ENCODE peak calls at places on chromosome X, in four cellular contexts. B is endothelial cell, D is GM23338, K is lung. T is an unnamed sample.

GRCh38 chrX:10239611-10240064 is 82.9 kb downstream of the CLCN4 start:
- DNase-seq in B (no peak), D (no peak), K (no peak), T (peak)

GRCh38 chrX:1500701-1501624 is 36.0 kb downstream of the P2RY8 start:
- DNase-seq in B (no peak), D (no peak), K (no peak), T (no peak)

GRCh38 chrX:132393090-132393884 is 95.6 kb downstream of the MBNL3 start:
- DNase-seq in B (no peak), D (no peak), K (no peak), T (no peak)

GRCh38 chrX:9859711-9860555 is 73.7 kb downstream of the SHROOM2 start:
- DNase-seq in B (no peak), D (no peak), K (no peak), T (peak)

GRCh38 chrX:79161655-79162054 is 17.2 kb downstream of the GPR174 start:
- DNase-seq in B (no peak), D (no peak), K (no peak), T (no peak)

GRCh38 chrX:50622751-50623150 is 152.1 kb upstream of the DGKK start:
- DNase-seq in B (no peak), D (no peak), K (no peak), T (no peak)

GRCh38 chrX:12974217-12974796 is 603 bp upstream of the TMSB4X start:
- DNase-seq in B (no peak), D (peak), K (peak), T (peak)

GRCh38 chrX:40154229-40154852 is 56.6 kb upstream of the BCOR start:
- DNase-seq in B (peak), D (peak), K (no peak), T (no peak)

GRCh38 chrX:39760930-39761329 is 336.8 kb downstream of the BCOR start:
- DNase-seq in B (no peak), D (no peak), K (no peak), T (no peak)

GRCh38 chrX:44828008-44828605 is 15.7 kb upstream of the DUSP21 start:
- DNase-seq in B (no peak), D (no peak), K (no peak), T (peak)

GRCh38 chrX:111352424-111352823 is 59.6 kb downstream of the DCX start:
- DNase-seq in B (no peak), D (no peak), K (no peak), T (peak)

GRCh38 chrX:1181131-1181530 is 31.3 kb downstream of the CRLF2 start:
- DNase-seq in B (no peak), D (no peak), K (peak), T (no peak)

GRCh38 chrX:68488657-68489056 is 10.2 kb upstream of the YIPF6 start:
- DNase-seq in B (no peak), D (no peak), K (peak), T (no peak)

GRCh38 chrX:107579956-107580355 is 48.4 kb upstream of the PRPS1 start:
- DNase-seq in B (no peak), D (no peak), K (no peak), T (peak)

GRCh38 chrX:2572740-2573139 is 72.0 kb upstream of the DHRSX start:
- DNase-seq in B (no peak), D (no peak), K (no peak), T (peak)

GRCh38 chrX:111181883-111182400 is 86.0 kb downstream of the PAK3 start:
- DNase-seq in B (no peak), D (peak), K (no peak), T (no peak)

GRCh38 chrX:1727531-1728027 is 112.7 kb downstream of the ASMT start:
- DNase-seq in B (no peak), D (peak), K (no peak), T (peak)

GRCh38 chrX:17812763-17813162 is 48.3 kb downstream of the RAI2 start:
- DNase-seq in B (peak), D (peak), K (no peak), T (peak)

GRCh38 chrX:118823263-118824172 is at the start of gene ZCCHC12:
- DNase-seq in B (peak), D (peak), K (no peak), T (no peak)

GRCh38 chrX:19046343-19047215 is 62.7 kb upstream of the PHKA2 start:
- DNase-seq in B (no peak), D (no peak), K (no peak), T (peak)

GRCh38 chrX:8741981-8742380 is 10.0 kb upstream of the ANOS1 start:
- DNase-seq in B (no peak), D (no peak), K (no peak), T (no peak)

GRCh38 chrX:150438165-150438564 is 75.0 kb downstream of the MAMLD1 start:
- DNase-seq in B (no peak), D (no peak), K (no peak), T (peak)

GRCh38 chrX:37754518-37754917 is 25.3 kb upstream of the CYBB start:
- DNase-seq in B (no peak), D (no peak), K (no peak), T (no peak)

GRCh38 chrX:133921084-133921483 is 64.3 kb downstream of the GPC3 start:
- DNase-seq in B (no peak), D (no peak), K (no peak), T (no peak)

GRCh38 chrX:130395341-130395740 is 6.4 kb upstream of the RBMX2 start:
- DNase-seq in B (no peak), D (no peak), K (no peak), T (no peak)

GRCh38 chrX:12118134-12118533 is 20.1 kb upstream of the FRMPD4 start:
- DNase-seq in B (no peak), D (no peak), K (no peak), T (no peak)

GRCh38 chrX:8731579-8732395 is at the start of gene ANOS1:
- DNase-seq in B (peak), D (peak), K (peak), T (no peak)

GRCh38 chrX:120562569-120562926 is 1.8 kb upstream of the CUL4B start:
- DNase-seq in B (no peak), D (no peak), K (no peak), T (no peak)

GRCh38 chrX:112945796-112946195 is 105.2 kb upstream of the AMOT start:
- DNase-seq in B (no peak), D (no peak), K (no peak), T (no peak)

GRCh38 chrX:112946227-112946626 is 105.6 kb upstream of the AMOT start:
- DNase-seq in B (no peak), D (no peak), K (no peak), T (no peak)

GRCh38 chrX:112941209-112941788 is 100.7 kb upstream of the AMOT start:
- DNase-seq in B (no peak), D (no peak), K (no peak), T (peak)
- TF ChIP-seq CTCF in B (no peak), D (no peak), K (no peak), T (no peak)

DNA sequence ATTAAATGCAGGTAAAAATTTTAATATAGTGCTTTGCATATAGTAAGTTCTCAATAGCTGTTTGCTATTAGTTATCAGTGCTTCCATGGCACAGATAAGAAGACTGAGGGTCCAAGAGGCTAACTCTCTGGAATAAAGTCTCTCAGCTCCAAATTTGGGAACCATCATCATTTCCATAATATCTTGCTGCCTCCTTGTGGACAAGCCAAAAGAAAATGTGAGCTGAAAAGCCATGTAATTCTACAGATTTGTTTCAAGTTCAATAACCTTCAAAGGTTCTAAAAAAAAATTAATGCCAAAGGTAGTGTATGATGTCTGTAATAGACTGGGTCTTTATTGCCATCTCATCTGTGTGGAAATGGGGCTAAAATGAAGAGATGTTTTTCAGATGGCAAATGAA is 136.9 kb upstream of the VCX start:
- DNase-seq in B (no peak), D (no peak), K (no peak), T (peak)
- TF ChIP-seq CTCF in B (no peak), D (peak), K (no peak), T (peak)

GRCh38 chrX:48891402-48892288 is 5.9 kb downstream of the TIMM17B start:
- DNase-seq in B (peak), D (peak), K (peak), T (peak)
- TF ChIP-seq CTCF in B (no peak), D (peak), K (peak), T (peak)

DNA sequence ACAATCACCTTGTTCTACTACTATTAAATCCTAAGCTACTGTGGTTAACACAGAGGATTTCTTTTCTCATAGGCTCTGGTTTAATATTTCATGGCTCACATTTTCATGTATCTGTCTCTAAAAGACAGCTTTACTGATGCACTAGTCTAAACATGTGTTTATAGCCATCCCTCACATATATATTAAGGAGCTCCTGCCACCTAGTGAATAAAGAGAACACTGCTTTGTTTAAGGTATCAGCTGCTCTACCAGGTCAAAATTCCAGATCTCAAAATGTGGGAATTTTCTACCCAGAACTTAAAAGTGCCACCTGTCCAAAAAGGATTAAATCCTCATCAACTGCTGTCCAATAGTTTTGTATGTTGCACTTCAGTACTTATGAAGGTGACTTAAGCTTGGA is 188.5 kb upstream of the TEX13C start:
- DNase-seq in B (no peak), D (peak), K (no peak), T (peak)
- TF ChIP-seq CTCF in B (no peak), D (peak), K (no peak), T (peak)

GRCh38 chrX:102964941-102965340 is 27.9 kb downstream of the RAB40AL start:
- DNase-seq in B (no peak), D (no peak), K (no peak), T (no peak)

GRCh38 chrX:102968216-102968615 is 31.1 kb downstream of the RAB40AL start:
- DNase-seq in B (no peak), D (no peak), K (no peak), T (no peak)

GRCh38 chrX:102963955-102964354 is 26.9 kb downstream of the RAB40AL start:
- DNase-seq in B (no peak), D (no peak), K (no peak), T (no peak)

GRCh38 chrX:102966701-102967100 is 29.6 kb downstream of the RAB40AL start:
- DNase-seq in B (no peak), D (no peak), K (no peak), T (no peak)
- TF ChIP-seq CTCF in B (no peak), D (no peak), K (no peak), T (no peak)

DNA sequence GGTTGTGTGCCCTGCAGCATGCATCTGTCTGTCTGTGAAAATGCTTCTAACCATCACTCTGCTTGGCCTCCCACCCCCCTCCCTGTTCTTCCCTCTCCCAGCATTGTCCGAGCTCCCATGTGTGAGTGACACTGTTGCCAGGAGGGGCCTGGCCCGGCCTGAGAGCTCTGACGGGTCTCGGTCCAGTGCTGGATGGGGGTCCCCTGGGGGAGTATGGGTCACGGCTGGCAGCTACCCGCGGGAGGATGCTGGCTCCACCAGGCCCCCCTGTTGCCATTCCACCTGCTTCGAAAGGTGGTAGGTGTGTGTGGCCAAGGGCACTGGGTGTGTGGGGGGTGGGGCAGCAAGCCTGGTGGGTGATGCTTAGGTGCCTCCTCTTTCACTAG is 3.6 kb downstream of the NLGN3 start:
- DNase-seq in B (no peak), D (no peak), K (no peak), T (no peak)
- TF ChIP-seq CTCF in B (no peak), D (no peak), K (no peak), T (no peak)

DNA sequence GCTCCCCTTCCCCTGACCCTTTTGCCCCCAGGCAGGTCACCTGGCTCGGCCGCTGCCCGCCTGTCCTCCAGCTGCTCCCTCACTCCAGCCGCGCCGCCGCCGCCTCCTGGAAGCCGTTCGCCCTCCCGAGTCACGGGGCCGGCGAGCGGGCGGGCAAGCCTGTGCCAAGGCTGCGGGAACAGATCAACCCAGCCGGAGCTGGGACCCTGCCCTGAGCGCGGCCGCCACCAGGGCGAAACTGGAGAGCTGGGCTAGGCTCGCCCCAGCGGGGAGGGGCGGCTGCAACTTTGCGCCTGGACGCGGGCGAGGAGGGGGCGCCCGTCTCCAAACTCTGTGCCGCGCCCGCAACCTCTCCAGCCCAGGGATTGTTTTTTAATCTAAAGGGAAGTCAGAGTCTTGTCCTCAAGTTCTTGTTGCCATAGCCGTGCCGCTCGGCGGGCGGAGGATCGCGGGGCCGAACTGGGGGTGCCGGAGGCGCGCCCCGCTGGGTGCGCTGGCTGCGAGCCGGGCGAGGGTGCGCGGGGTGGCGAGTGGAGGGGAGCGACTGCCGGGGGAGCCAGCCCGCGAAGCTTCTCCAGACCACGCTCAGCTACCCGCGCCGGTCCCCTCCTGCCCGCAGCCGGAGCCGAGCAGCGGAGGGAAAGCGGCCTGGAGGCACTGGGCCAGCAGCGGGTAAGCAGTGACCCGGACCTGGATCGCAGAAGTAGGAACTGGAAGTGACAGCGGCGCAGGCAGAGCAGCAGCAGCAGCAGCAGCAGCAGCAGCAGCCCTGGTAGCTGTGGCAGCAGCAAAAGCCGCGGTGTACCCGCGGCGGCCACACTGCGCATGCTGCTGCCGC is 13.4 kb downstream of the ARHGEF6 start:
- DNase-seq in B (peak), D (peak), K (peak), T (peak)
- TF ChIP-seq CTCF in B (no peak), D (no peak), K (no peak), T (no peak)

GRCh38 chrX:136711147-136711546 is 63.2 kb downstream of the CD40LG start:
- DNase-seq in B (peak), D (peak), K (no peak), T (peak)
- TF ChIP-seq CTCF in B (no peak), D (peak), K (peak), T (peak)

GRCh38 chrX:154142950-154143745 is 895 bp upstream of the OPN1LW start:
- DNase-seq in B (no peak), D (no peak), K (no peak), T (no peak)

GRCh38 chrX:154142386-154142785 is 1.7 kb upstream of the OPN1LW start:
- DNase-seq in B (no peak), D (no peak), K (no peak), T (no peak)

GRCh38 chrX:154140206-154140605 is 3.8 kb upstream of the OPN1LW start:
- DNase-seq in B (no peak), D (no peak), K (no peak), T (no peak)

GRCh38 chrX:154138857-154139256 is 5.2 kb upstream of the OPN1LW start:
- DNase-seq in B (no peak), D (no peak), K (no peak), T (no peak)

GRCh38 chrX:154140742-154141141 is 3.3 kb upstream of the OPN1LW start:
- DNase-seq in B (no peak), D (no peak), K (no peak), T (no peak)
- TF ChIP-seq CTCF in B (no peak), D (no peak), K (no peak), T (no peak)